ENCODE peak calls at places on chromosomes 16 and 17, in five cellular contexts. C is Right ventricle myocardium superior, J is right atrium auricular region, S is EL, N is fibroblast of the conjunctiva. F is an unnamed sample.
A peak's percentile ranks its signal among the peaks of the same experiment; 100 is the strongest.

GRCh38 chr17:63997341-63998048 is 656 bp upstream of the PRR29 start:
- DNase-seq in C (peak; percentile 40), S (no peak), J (no peak), N (no peak), F (no peak)

GRCh38 chr16:86292171-86292775 is 218.1 kb upstream of the FOXF1 start:
- DNase-seq in C (no peak), N (no peak), J (no peak), S (no peak), F (no peak)

GRCh38 chr17:73786286-73786743 is 142.1 kb upstream of the SDK2 start:
- DNase-seq in N (no peak), J (no peak), C (no peak), S (no peak), F (no peak)

GRCh38 chr17:74730491-74731346 is 6.3 kb upstream of the RAB37 start:
- DNase-seq in J (no peak), N (no peak), C (no peak), S (no peak), F (no peak)

GRCh38 chr16:4085405-4085970 is 30.8 kb downstream of the ADCY9 start:
- DNase-seq in S (no peak), J (peak; percentile 49), N (no peak), C (no peak), F (no peak)

GRCh38 chr17:32658470-32659418 is 172.0 kb downstream of the CDK5R1 start:
- DNase-seq in S (no peak), N (no peak), J (no peak), C (no peak), F (no peak)

GRCh38 chr17:61324540-61324868 is 75.1 kb upstream of the TBX2 start:
- DNase-seq in C (no peak), J (no peak), S (peak; percentile 71), N (no peak), F (peak; percentile 65)

GRCh38 chr17:63840591-63841349 is 1.7 kb downstream of the SMARCD2 start:
- DNase-seq in S (peak; percentile 31), C (peak; percentile 82), J (no peak), N (no peak), F (peak; percentile 74)

GRCh38 chr16:1781254-1781653 is 1.1 kb downstream of the SPSB3 start:
- DNase-seq in C (peak; percentile 41), S (no peak), N (no peak), J (no peak), F (no peak)

GRCh38 chr16:11499295-11500089 is 87.2 kb downstream of the LITAF start:
- DNase-seq in J (no peak), S (no peak), N (no peak), C (no peak), F (no peak)

GRCh38 chr16:85354623-85355514 is 242.6 kb upstream of the CIBAR2 start:
- DNase-seq in C (no peak), J (no peak), N (peak; percentile 34), S (peak; percentile 92), F (peak; percentile 77)

GRCh38 chr16:66439051-66439730 is 12.1 kb downstream of the BEAN1 start:
- DNase-seq in N (no peak), J (no peak), C (no peak), S (no peak), F (no peak)

GRCh38 chr17:8894673-8895578 is 27.5 kb upstream of the PIK3R6 start:
- DNase-seq in J (no peak), S (peak; percentile 74), N (peak; percentile 57), C (no peak), F (peak; percentile 50)

GRCh38 chr17:16980813-16981731 is 9.2 kb upstream of the TNFRSF13B start:
- DNase-seq in C (no peak), N (no peak), S (peak; percentile 47), J (peak; percentile 44), F (no peak)

F was measured in foreskin fibroblast.